ENCODE peak calls at places on chromosomes 1 and 21, in seven cellular contexts. V is uterus; L is erythroblast; R is H4; B is left ventricle myocardium inferior; Q is HS-27A; F is stimulated activated CD8-positive, alpha-beta memory T cell treated with anti-CD3 and anti-CD28 coated beads, Interleukin-4, amount 100 ng/mL, for 24 hours. C is an unnamed sample.

GRCh38 chr1:20717452-20718342 is at the start of gene KIF17:
- DNase-seq in Q (no peak), L (peak; percentile 91), R (no peak), V (peak; percentile 75), B (peak; percentile 77), F (peak; percentile 48), C (peak; percentile 73)

GRCh38 chr21:43290529-43291346 is 121.9 kb downstream of the CRYAA start:
- DNase-seq in V (no peak), B (peak; percentile 6), F (no peak), R (no peak), L (no peak), Q (no peak), C (no peak)

GRCh38 chr1:6899621-6900020 is 114.4 kb downstream of the CAMTA1 start:
- DNase-seq in F (no peak), Q (no peak), B (no peak), V (no peak), L (no peak), R (no peak), C (no peak)

GRCh38 chr1:209576798-209577197 is 6.7 kb upstream of the CAMK1G start:
- DNase-seq in L (peak; percentile 74), Q (peak; percentile 27), B (peak; percentile 76), V (peak; percentile 78), F (peak; percentile 49), R (peak; percentile 64), C (peak; percentile 73)

GRCh38 chr1:175969236-175969635 is 225.8 kb upstream of the TNR start:
- DNase-seq in B (no peak), Q (no peak), L (no peak), V (no peak), F (no peak), R (no peak), C (no peak)

GRCh38 chr1:243748706-243749283 is 101.2 kb downstream of the AKT3 start:
- DNase-seq in Q (no peak), L (peak; percentile 67), R (peak; percentile 74), B (no peak), V (no peak), F (no peak), C (peak; percentile 49)

GRCh38 chr1:117339866-117340357 is 27.3 kb upstream of the MAN1A2 start:
- DNase-seq in F (no peak), R (peak; percentile 78), L (peak; percentile 38), B (no peak), V (peak; percentile 30), Q (no peak), C (no peak)

GRCh38 chr1:171902527-171902926 is 61.2 kb downstream of the DNM3 start:
- DNase-seq in B (no peak), R (no peak), F (no peak), Q (no peak), L (no peak), V (no peak), C (no peak)

C was measured in SJSA1.